ENCODE peak calls at places on chromosomes 11 and 22, in four cellular contexts. One of them, this sample, is unnamed.

GRCh38 chr22:33706100-33706499 is 214.2 kb downstream of the LARGE1 start:
- DNase-seq in effector memory CD4-positive, alpha-beta T cell: no peak
- DNase-seq in stimulated activated CD8-positive, alpha-beta memory T cell treated with anti-CD3 and anti-CD28 coated beads, Interleukin-4, amount 100 ng/mL, for 1 hour: no peak
- DNase-seq in tibial artery: no peak
- DNase-seq in this sample: no peak

GRCh38 chr22:46563381-46564083 is 26.1 kb upstream of the CELSR1 start:
- DNase-seq in effector memory CD4-positive, alpha-beta T cell: peak
- DNase-seq in stimulated activated CD8-positive, alpha-beta memory T cell treated with anti-CD3 and anti-CD28 coated beads, Interleukin-4, amount 100 ng/mL, for 1 hour: peak
- DNase-seq in tibial artery: peak
- DNase-seq in this sample: no peak

GRCh38 chr11:95095858-95096587 is 6.4 kb downstream of the ENDOD1 start:
- DNase-seq in effector memory CD4-positive, alpha-beta T cell: no peak
- DNase-seq in stimulated activated CD8-positive, alpha-beta memory T cell treated with anti-CD3 and anti-CD28 coated beads, Interleukin-4, amount 100 ng/mL, for 1 hour: no peak
- DNase-seq in tibial artery: no peak
- DNase-seq in this sample: no peak

GRCh38 chr11:34358258-34358665 is 452 bp upstream of the ABTB2 start:
- DNase-seq in effector memory CD4-positive, alpha-beta T cell: no peak
- DNase-seq in stimulated activated CD8-positive, alpha-beta memory T cell treated with anti-CD3 and anti-CD28 coated beads, Interleukin-4, amount 100 ng/mL, for 1 hour: no peak
- DNase-seq in tibial artery: peak
- DNase-seq in this sample: no peak

GRCh38 chr11:28384418-28384817 is 276.2 kb downstream of the METTL15 start:
- DNase-seq in effector memory CD4-positive, alpha-beta T cell: no peak
- DNase-seq in stimulated activated CD8-positive, alpha-beta memory T cell treated with anti-CD3 and anti-CD28 coated beads, Interleukin-4, amount 100 ng/mL, for 1 hour: no peak
- DNase-seq in tibial artery: no peak
- DNase-seq in this sample: no peak

GRCh38 chr11:113193077-113193476 is 121.3 kb upstream of the TTC12 start:
- DNase-seq in effector memory CD4-positive, alpha-beta T cell: no peak
- DNase-seq in stimulated activated CD8-positive, alpha-beta memory T cell treated with anti-CD3 and anti-CD28 coated beads, Interleukin-4, amount 100 ng/mL, for 1 hour: no peak
- DNase-seq in tibial artery: no peak
- DNase-seq in this sample: no peak

GRCh38 chr11:117145393-117145761 is 1.3 kb downstream of the PAFAH1B2 start:
- DNase-seq in effector memory CD4-positive, alpha-beta T cell: no peak
- DNase-seq in stimulated activated CD8-positive, alpha-beta memory T cell treated with anti-CD3 and anti-CD28 coated beads, Interleukin-4, amount 100 ng/mL, for 1 hour: no peak
- DNase-seq in tibial artery: no peak
- DNase-seq in this sample: no peak

GRCh38 chr11:122717264-122717867 is 61.8 kb downstream of the UBASH3B start:
- DNase-seq in effector memory CD4-positive, alpha-beta T cell: no peak
- DNase-seq in stimulated activated CD8-positive, alpha-beta memory T cell treated with anti-CD3 and anti-CD28 coated beads, Interleukin-4, amount 100 ng/mL, for 1 hour: no peak
- DNase-seq in tibial artery: no peak
- DNase-seq in this sample: no peak

GRCh38 chr11:32290783-32291182 is 144.6 kb downstream of the WT1 start:
- DNase-seq in effector memory CD4-positive, alpha-beta T cell: no peak
- DNase-seq in stimulated activated CD8-positive, alpha-beta memory T cell treated with anti-CD3 and anti-CD28 coated beads, Interleukin-4, amount 100 ng/mL, for 1 hour: no peak
- DNase-seq in tibial artery: no peak
- DNase-seq in this sample: no peak

GRCh38 chr22:17234144-17234623 is 14.9 kb upstream of the ADA2 start:
- DNase-seq in effector memory CD4-positive, alpha-beta T cell: no peak
- DNase-seq in stimulated activated CD8-positive, alpha-beta memory T cell treated with anti-CD3 and anti-CD28 coated beads, Interleukin-4, amount 100 ng/mL, for 1 hour: no peak
- DNase-seq in tibial artery: no peak
- DNase-seq in this sample: no peak

GRCh38 chr11:114228401-114229061 is 67.7 kb upstream of the NNMT start:
- DNase-seq in effector memory CD4-positive, alpha-beta T cell: no peak
- DNase-seq in stimulated activated CD8-positive, alpha-beta memory T cell treated with anti-CD3 and anti-CD28 coated beads, Interleukin-4, amount 100 ng/mL, for 1 hour: no peak
- DNase-seq in tibial artery: no peak
- DNase-seq in this sample: peak

GRCh38 chr22:18062421-18062820 is 15.4 kb upstream of the PEX26 start:
- DNase-seq in effector memory CD4-positive, alpha-beta T cell: no peak
- DNase-seq in stimulated activated CD8-positive, alpha-beta memory T cell treated with anti-CD3 and anti-CD28 coated beads, Interleukin-4, amount 100 ng/mL, for 1 hour: no peak
- DNase-seq in tibial artery: no peak
- DNase-seq in this sample: no peak

GRCh38 chr11:120215634-120216033 is 4.8 kb downstream of the OAF start:
- DNase-seq in effector memory CD4-positive, alpha-beta T cell: no peak
- DNase-seq in stimulated activated CD8-positive, alpha-beta memory T cell treated with anti-CD3 and anti-CD28 coated beads, Interleukin-4, amount 100 ng/mL, for 1 hour: no peak
- DNase-seq in tibial artery: no peak
- DNase-seq in this sample: no peak

GRCh38 chr11:111663820-111664219 is 61.6 kb downstream of the SIK2 start:
- DNase-seq in effector memory CD4-positive, alpha-beta T cell: no peak
- DNase-seq in stimulated activated CD8-positive, alpha-beta memory T cell treated with anti-CD3 and anti-CD28 coated beads, Interleukin-4, amount 100 ng/mL, for 1 hour: no peak
- DNase-seq in tibial artery: no peak
- DNase-seq in this sample: no peak

GRCh38 chr11:66113132-66113856 is 43.2 kb downstream of the PACS1 start:
- DNase-seq in effector memory CD4-positive, alpha-beta T cell: no peak
- DNase-seq in stimulated activated CD8-positive, alpha-beta memory T cell treated with anti-CD3 and anti-CD28 coated beads, Interleukin-4, amount 100 ng/mL, for 1 hour: no peak
- DNase-seq in tibial artery: no peak
- DNase-seq in this sample: no peak

GRCh38 chr11:76120513-76121081 is 85.7 kb downstream of the WNT11 start:
- DNase-seq in effector memory CD4-positive, alpha-beta T cell: no peak
- DNase-seq in stimulated activated CD8-positive, alpha-beta memory T cell treated with anti-CD3 and anti-CD28 coated beads, Interleukin-4, amount 100 ng/mL, for 1 hour: no peak
- DNase-seq in tibial artery: no peak
- DNase-seq in this sample: no peak

GRCh38 chr22:39727541-39727940 is 157.0 kb downstream of the CACNA1I start:
- DNase-seq in effector memory CD4-positive, alpha-beta T cell: no peak
- DNase-seq in stimulated activated CD8-positive, alpha-beta memory T cell treated with anti-CD3 and anti-CD28 coated beads, Interleukin-4, amount 100 ng/mL, for 1 hour: no peak
- DNase-seq in tibial artery: peak
- DNase-seq in this sample: no peak

This sample was measured in cerebellar nuclear complex.